ENCODE peak calls at places on chromosomes 6 and 20, in five cellular contexts. Q is GM12892, G is adrenal gland, N is IMR-90, J is stomach. W is an unnamed sample.

GRCh38 chr20:14566505-14566904 is 229.1 kb upstream of the FLRT3 start:
- DNase-seq in J (no peak), Q (no peak), G (no peak), N (no peak), W (no peak)

GRCh38 chr20:14790771-14791517 is 453.5 kb upstream of the FLRT3 start:
- DNase-seq in J (no peak), Q (no peak), G (no peak), N (no peak), W (no peak)

GRCh38 chr6:111530218-111530617 is 47.2 kb upstream of the REV3L start:
- DNase-seq in G (no peak), J (no peak), Q (no peak), N (no peak), W (no peak)

GRCh38 chr6:132830236-132830799 is 15.9 kb downstream of the RPS12 start:
- DNase-seq in Q (no peak), G (no peak), J (no peak), N (peak), W (no peak)

GRCh38 chr6:113458368-113459010 is 398.7 kb upstream of the MARCKS start:
- DNase-seq in G (no peak), J (no peak), Q (no peak), N (peak), W (no peak)

GRCh38 chr6:42453649-42454427 is 2.1 kb upstream of the TRERF1 start:
- DNase-seq in N (peak), Q (no peak), J (peak), G (peak), W (no peak)

GRCh38 chr20:58310291-58310782 is 822 bp downstream of the RAB22A start:
- DNase-seq in N (peak), G (no peak), J (no peak), Q (no peak), W (no peak)

GRCh38 chr20:47453167-47453782 is 48.4 kb upstream of the NCOA3 start:
- DNase-seq in Q (peak), N (peak), J (no peak), G (no peak), W (peak)

GRCh38 chr20:32017711-32018251 is 7.5 kb downstream of the CCM2L start:
- DNase-seq in Q (no peak), G (no peak), N (no peak), J (peak), W (no peak)

GRCh38 chr6:13538084-13538483 is 36.3 kb upstream of the SIRT5 start:
- DNase-seq in G (no peak), J (no peak), Q (peak), N (peak), W (peak)

GRCh38 chr6:119484598-119484997 is 135.0 kb upstream of the MAN1A1 start:
- DNase-seq in Q (no peak), G (peak), J (no peak), N (peak), W (peak)

GRCh38 chr6:82363368-82364086 is at the start of gene TPBG:
- DNase-seq in N (peak), J (peak), Q (peak), G (peak), W (peak)

GRCh38 chr6:152054441-152054840 is 247.0 kb downstream of the ESR1 start:
- DNase-seq in G (no peak), N (no peak), Q (no peak), J (no peak), W (no peak)

GRCh38 chr6:63802606-63803206 is 167.1 kb downstream of the PHF3 start:
- DNase-seq in J (no peak), G (no peak), Q (no peak), N (peak), W (no peak)

GRCh38 chr6:169101981-169102380 is 151.7 kb downstream of the THBS2 start:
- DNase-seq in Q (no peak), N (peak), G (no peak), J (no peak), W (no peak)

GRCh38 chr20:4069741-4070140 is 54.4 kb upstream of the RNF24 start:
- DNase-seq in G (no peak), J (no peak), Q (no peak), N (peak), W (no peak)

GRCh38 chr6:137983269-137983668 is 116.2 kb downstream of the TNFAIP3 start:
- DNase-seq in Q (no peak), N (no peak), J (no peak), G (no peak), W (no peak)

GRCh38 chr6:10954590-10955010 is 67.7 kb downstream of the SYCP2L start:
- DNase-seq in J (peak), Q (peak), N (peak), G (peak), W (peak)

GRCh38 chr6:70377372-70377771 is 35.9 kb upstream of the FAM135A start:
- DNase-seq in Q (no peak), N (no peak), J (no peak), G (no peak), W (no peak)

GRCh38 chr6:112780498-112781096 is 433.5 kb downstream of the RFPL4B start:
- DNase-seq in G (peak), J (peak), Q (peak), N (peak), W (peak)

GRCh38 chr6:152846825-152847224 is 96.2 kb downstream of the VIP start:
- DNase-seq in Q (no peak), J (no peak), N (no peak), G (no peak), W (no peak)

DNA sequence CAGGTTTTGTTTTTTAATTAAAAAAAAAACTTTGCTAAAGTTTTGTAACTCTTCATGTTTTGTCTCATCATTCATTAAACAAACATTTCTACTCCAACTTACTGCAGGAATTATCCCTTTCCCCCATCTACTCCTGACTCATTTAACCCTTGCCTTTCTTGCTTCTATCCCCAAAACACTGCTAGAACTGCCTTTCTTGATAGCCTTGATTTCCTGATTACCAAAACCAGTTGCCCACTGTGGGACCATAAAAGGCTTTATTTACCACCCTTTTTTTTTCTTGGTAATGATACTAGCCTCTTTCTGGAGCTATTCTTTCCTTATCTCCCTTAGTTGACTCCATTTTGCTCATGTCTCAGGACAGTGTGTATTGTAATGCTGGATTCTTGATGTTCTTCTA is 15.3 kb downstream of the AFDN start:
- DNase-seq in G (no peak), N (no peak), Q (no peak), J (no peak), W (no peak)
- TF ChIP-seq POLR2A in G (no peak), N (no peak), Q (no peak), J (no peak), W (no peak)

DNA sequence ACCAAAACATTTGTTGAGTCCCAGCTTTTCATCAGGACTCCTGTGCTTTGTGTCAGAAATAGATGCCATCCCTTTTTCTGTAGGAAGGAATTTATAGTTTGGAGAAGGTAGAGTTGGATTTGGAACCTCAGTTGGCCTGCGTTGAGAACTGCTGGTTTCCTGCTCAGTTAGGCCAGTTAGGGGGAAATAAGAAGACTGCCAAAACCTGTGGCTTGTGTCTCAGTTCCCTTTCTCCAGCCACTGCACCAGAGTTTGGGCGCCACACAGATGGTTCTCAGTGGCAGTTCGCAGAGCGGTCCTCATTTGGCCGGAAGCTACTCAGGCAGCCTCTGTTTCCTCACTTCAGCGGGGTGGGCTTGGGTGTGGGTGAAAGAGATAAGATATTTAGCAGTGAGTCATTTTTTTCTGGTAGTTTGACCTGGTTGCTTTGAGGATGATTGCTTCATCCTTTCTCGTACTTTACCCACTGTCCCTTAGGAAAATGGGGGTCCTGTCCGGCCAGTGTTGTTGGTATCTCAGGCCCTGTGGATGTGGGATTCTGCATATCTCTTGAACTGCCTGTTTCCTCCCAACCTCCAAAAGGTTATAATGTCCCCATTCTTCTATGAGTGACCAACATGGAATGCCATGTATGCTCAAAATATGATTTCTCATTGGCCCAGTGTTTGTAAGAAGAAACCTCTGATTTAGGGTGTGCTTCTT is 53.7 kb downstream of the JARID2 start:
- DNase-seq in Q (peak), J (peak), G (peak), N (peak), W (no peak)
- TF ChIP-seq POLR2A in Q (no peak), J (no peak), G (no peak), N (no peak), W (no peak)

GRCh38 chr20:29687438-29687837 is 1570.0 kb upstream of the DEFB115 start:
- DNase-seq in G (no peak), N (no peak), Q (no peak), J (no peak), W (no peak)

GRCh38 chr20:29689411-29690225 is 1567.8 kb upstream of the DEFB115 start:
- DNase-seq in N (no peak), Q (no peak), G (no peak), J (no peak), W (no peak)

DNA sequence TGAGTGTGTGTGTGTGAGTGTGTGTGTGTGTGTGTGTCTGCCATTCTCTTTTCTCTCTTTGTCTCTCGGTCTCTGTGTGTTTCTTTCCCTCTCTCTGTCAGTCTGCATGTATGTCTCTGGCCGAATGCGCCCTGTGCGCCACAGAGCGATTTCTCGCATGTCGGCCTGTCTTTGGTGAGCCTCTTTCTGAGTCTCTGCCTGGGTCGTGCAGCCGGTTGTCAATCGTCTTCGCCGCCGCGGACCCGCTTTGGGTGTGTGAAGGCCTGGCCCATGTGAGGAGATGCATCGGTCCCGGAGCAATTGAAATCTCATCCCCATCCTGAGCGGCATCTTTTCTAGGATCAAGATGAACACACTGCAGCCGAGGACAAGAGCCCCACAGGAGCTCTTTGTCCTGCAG is 1567.2 kb upstream of the DEFB115 start:
- DNase-seq in N (no peak), Q (no peak), G (no peak), J (no peak), W (no peak)
- TF ChIP-seq POLR2A in N (no peak), Q (no peak), G (no peak), J (no peak), W (no peak)

DNA sequence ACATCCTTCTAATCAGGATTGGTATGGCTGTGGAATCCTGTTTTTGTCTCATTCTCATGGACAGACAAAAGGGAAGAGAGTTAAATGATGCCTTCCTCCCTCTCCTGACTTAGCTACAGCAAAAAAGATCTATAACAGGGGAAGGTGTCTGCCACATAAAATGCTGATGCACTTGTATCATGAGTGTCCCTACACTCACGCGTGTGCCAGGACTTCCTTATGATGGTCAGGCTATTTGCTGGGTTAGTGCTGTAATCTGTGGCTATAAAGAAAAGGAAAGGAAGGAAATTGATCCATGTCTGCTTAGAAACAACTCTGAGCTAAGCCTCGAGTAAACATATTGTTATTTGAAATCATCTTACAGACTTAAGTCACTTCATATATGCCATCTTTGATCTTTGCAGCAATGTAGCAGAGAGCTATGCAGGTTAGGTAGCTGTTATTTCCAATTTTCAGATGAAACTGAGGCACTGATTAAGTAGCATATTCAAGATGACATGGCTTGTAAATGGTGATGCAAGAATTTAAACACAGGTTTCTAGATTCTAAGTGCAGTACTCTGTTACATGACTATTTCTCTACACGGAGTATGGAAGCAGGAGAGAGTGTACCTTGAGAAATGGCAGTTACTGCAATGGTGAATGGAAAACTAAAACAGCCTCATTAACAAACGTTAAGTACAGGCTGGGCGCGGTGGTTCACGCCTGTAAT is 8.4 kb upstream of the DHX35 start:
- DNase-seq in G (no peak), Q (no peak), N (no peak), J (no peak), W (no peak)
- TF ChIP-seq POLR2A in G (no peak), Q (no peak), N (no peak), J (no peak), W (no peak)

GRCh38 chr6:31630177-31630934 is 9.8 kb downstream of the PRRC2A start:
- DNase-seq in N (no peak), J (no peak), G (no peak), Q (no peak), W (no peak)

GRCh38 chr6:31631209-31631608 is 10.7 kb downstream of the PRRC2A start:
- DNase-seq in J (no peak), G (no peak), N (no peak), Q (no peak), W (no peak)

GRCh38 chr6:31627690-31628287 is 7.3 kb downstream of the PRRC2A start:
- DNase-seq in J (no peak), G (no peak), N (no peak), Q (no peak), W (no peak)

GRCh38 chr6:31626952-31627351 is 6.4 kb downstream of the PRRC2A start:
- DNase-seq in G (no peak), N (no peak), J (no peak), Q (no peak), W (no peak)

DNA sequence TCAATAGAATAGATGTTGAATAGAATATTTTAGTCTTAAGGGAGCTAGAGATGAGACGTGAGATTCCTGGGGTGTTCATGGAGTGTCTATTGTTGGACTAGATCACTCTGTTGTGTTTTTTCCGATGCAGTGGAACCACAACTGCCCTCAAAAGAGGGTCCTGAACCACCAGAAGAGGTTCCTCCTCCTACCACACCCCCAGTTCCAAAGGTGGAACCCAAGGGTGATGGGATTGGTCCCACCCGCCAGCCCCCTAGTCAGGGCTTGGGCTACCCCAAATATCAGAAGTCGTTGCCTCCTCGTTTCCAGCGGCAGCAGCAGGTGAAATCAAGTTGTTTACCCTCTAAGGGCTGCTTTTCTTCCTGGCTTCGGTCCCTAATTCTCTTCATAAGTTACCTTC is 8.5 kb downstream of the PRRC2A start:
- DNase-seq in G (no peak), Q (no peak), J (no peak), N (no peak), W (no peak)
- TF ChIP-seq POLR2A in G (no peak), Q (no peak), J (no peak), N (no peak), W (no peak)

GRCh38 chr20:37179671-37180524 is 550 bp upstream of the MROH8 start:
- DNase-seq in N (peak), G (no peak), J (no peak), Q (no peak), W (no peak)

DNA sequence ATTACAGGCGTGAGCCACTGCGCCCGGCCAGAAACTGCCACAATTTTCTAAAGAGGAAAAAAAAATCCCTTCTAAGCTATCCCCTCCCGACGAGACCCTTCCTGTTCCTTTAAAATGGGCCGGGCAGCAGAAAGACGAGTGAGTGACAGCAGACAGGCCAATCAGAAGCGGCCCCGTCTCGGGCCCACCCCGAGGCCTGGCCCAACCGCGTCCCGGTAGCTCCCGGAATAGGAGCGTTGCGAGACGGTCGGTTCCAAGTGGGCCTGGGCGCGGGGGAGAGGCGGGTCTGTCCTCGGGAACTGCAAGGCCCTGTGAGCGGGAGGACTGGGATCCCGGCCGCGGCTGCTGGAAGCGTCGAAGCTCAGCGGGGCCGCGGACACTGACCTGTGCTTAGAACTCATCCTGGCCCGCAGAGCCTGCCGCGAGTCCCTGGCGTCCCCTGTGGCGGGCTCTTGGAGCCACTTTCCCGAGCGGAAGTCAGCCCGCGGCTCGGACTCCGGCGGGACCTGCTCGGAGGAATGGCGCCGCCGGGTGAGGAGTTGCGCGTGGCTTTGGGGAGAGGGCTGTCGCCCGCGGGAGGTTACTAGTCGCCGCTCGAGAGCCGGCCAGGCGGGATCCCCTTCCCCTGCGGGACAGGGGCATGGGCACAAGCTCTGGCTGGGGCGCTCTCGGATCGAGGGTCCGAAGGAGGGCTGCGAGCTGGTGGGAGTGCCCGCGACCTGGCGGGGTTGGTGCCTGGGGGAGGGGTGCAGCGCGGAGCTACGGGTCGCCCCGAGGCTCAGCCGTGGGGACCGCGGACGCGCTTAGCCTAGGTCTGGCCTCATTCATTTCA is at the start of the genes MROH8 and RPN2:
- DNase-seq in J (peak), N (peak), G (peak), Q (peak), W (peak)
- TF ChIP-seq POLR2A in J (peak), N (no peak), G (peak), Q (peak), W (peak)

GRCh38 chr6:35903679-35904078 is 17.2 kb downstream of the SRPK1 start:
- DNase-seq in J (no peak), G (no peak), N (no peak), Q (no peak), W (no peak)

GRCh38 chr6:35906499-35906846 is 14.4 kb downstream of the SRPK1 start:
- DNase-seq in J (no peak), G (no peak), Q (no peak), N (peak), W (no peak)

GRCh38 chr6:35905841-35906498 is 14.9 kb downstream of the SRPK1 start:
- DNase-seq in G (no peak), J (no peak), Q (no peak), N (peak), W (no peak)

GRCh38 chr6:35905141-35905785 is 15.6 kb downstream of the SRPK1 start:
- DNase-seq in Q (no peak), G (no peak), N (peak), J (no peak), W (no peak)

DNA sequence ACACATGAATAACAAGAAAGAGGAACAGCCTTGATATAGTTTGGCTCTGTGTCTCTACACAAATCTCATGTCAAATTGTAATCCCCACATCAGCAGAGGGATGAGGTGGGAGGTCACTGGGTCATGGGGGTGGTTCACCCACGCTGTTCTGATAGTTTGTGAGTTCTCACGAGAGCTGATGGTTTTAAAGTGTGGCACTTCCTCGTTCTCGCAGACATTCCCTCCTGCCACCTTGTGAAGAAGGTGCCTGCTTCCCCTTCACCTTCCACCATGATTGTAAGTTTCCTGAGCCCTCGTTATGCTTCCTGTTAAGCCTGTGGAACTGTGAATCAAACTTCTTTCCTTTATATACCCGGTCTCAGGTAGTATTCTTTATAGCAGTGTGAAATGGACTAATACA is 13.1 kb downstream of the SRPK1 start:
- DNase-seq in Q (no peak), G (no peak), N (no peak), J (no peak), W (no peak)
- TF ChIP-seq POLR2A in Q (peak), G (no peak), N (no peak), J (no peak), W (no peak)